ENCODE peak calls at places on chromosomes 1 and 21, in nine cellular contexts. T is heart right ventricle; W is stimulated activated CD8-positive, alpha-beta memory T cell treated with anti-CD3 and anti-CD28 coated beads, Interleukin-2, amount 100 ng/mL, for 48 hours; O is progenitor cell of endocrine pancreas; N is prostate gland; C is activated CD4-positive, CD25-positive, alpha-beta regulatory T cell treated with anti-CD3 and anti-CD28 coated beads, Interleukin-2, amount 50 U/mL, for 72 hours; I is NCI-H460; E is ureter; Q is stimulated activated CD4-positive, alpha-beta T cell treated with anti-CD3 and anti-CD28 coated beads, Interleukin-15, amount 100 ng/mL, for 24 hours. L is an unnamed sample.

GRCh38 chr1:90501281-90501680 is 215.8 kb downstream of the BARHL2 start:
- DNase-seq in T (no peak), W (no peak), O (no peak), N (no peak), C (no peak), I (no peak), E (no peak), Q (no peak), L (no peak)

GRCh38 chr1:158943059-158943458 is 11.7 kb downstream of the PYHIN1 start:
- DNase-seq in T (no peak), W (no peak), O (no peak), N (no peak), C (no peak), I (no peak), E (no peak), Q (no peak), L (no peak)

GRCh38 chr21:45309069-45309521 is 21.4 kb upstream of the POFUT2 start:
- DNase-seq in T (peak; percentile 77), W (no peak), O (no peak), N (no peak), C (peak; percentile 53), I (peak; percentile 25), E (no peak), Q (peak; percentile 67), L (peak; percentile 95)

GRCh38 chr1:97820470-97821188 is 100.2 kb downstream of the DPYD start:
- DNase-seq in T (no peak), W (no peak), O (no peak), N (peak; percentile 12), C (no peak), I (peak; percentile 19), E (no peak), Q (no peak), L (no peak)

GRCh38 chr1:237736372-237737029 is 154.2 kb downstream of the ZP4 start:
- DNase-seq in T (no peak), W (no peak), O (no peak), N (no peak), C (no peak), I (peak; percentile 13), E (no peak), Q (no peak), L (no peak)

GRCh38 chr1:24003331-24003972 is 23.3 kb upstream of the SRSF10 start:
- DNase-seq in T (no peak), W (no peak), O (no peak), N (no peak), C (no peak), I (no peak), E (no peak), Q (no peak), L (no peak)

GRCh38 chr1:159068877-159069276 is 7.7 kb downstream of the AIM2 start:
- DNase-seq in T (no peak), W (no peak), O (no peak), N (no peak), C (no peak), I (no peak), E (no peak), Q (no peak), L (no peak)

GRCh38 chr1:211610779-211611556 is 32.0 kb upstream of the SLC30A1 start:
- DNase-seq in T (peak; percentile 62), W (no peak), O (no peak), N (no peak), C (no peak), I (no peak), E (peak; percentile 51), Q (no peak), L (no peak)

GRCh38 chr1:118494998-118495397 is 310.0 kb upstream of the SPAG17 start:
- DNase-seq in T (no peak), W (no peak), O (no peak), N (no peak), C (no peak), I (no peak), E (no peak), Q (no peak), L (no peak)

GRCh38 chr1:26404641-26405040 is 6.0 kb upstream of the LIN28A start:
- DNase-seq in T (no peak), W (no peak), O (no peak), N (no peak), C (no peak), I (no peak), E (no peak), Q (no peak), L (no peak)

GRCh38 chr1:88284066-88284465 is 400.0 kb upstream of the PKN2 start:
- DNase-seq in T (no peak), W (no peak), O (no peak), N (no peak), C (no peak), I (no peak), E (no peak), Q (no peak), L (no peak)

GRCh38 chr1:167601442-167602380 is 28.3 kb upstream of the RCSD1 start:
- DNase-seq in T (peak; percentile 33), W (no peak), O (no peak), N (no peak), C (no peak), I (no peak), E (peak; percentile 51), Q (peak; percentile 20), L (no peak)

GRCh38 chr21:16522512-16522911 is 792.7 kb downstream of the USP25 start:
- DNase-seq in T (no peak), W (no peak), O (no peak), N (no peak), C (no peak), I (no peak), E (no peak), Q (no peak), L (no peak)

GRCh38 chr1:172470149-172470548 is 26.3 kb upstream of the PIGC start:
- DNase-seq in T (no peak), W (no peak), O (no peak), N (no peak), C (no peak), I (no peak), E (no peak), Q (no peak), L (no peak)

GRCh38 chr1:246043556-246043955 is 463.5 kb downstream of the SMYD3 start:
- DNase-seq in T (no peak), W (no peak), O (no peak), N (no peak), C (no peak), I (no peak), E (no peak), Q (no peak), L (no peak)

GRCh38 chr1:93723101-93723500 is 41.5 kb upstream of the BCAR3 start:
- DNase-seq in T (peak; percentile 72), W (no peak), O (no peak), N (no peak), C (no peak), I (no peak), E (no peak), Q (no peak), L (no peak)

GRCh38 chr1:210586785-210587184 is 258.1 kb downstream of the HHAT start:
- DNase-seq in T (no peak), W (no peak), O (no peak), N (no peak), C (no peak), I (no peak), E (no peak), Q (no peak), L (no peak)

GRCh38 chr1:203858055-203858454 is 3.3 kb upstream of the SNRPE start:
- DNase-seq in T (no peak), W (no peak), O (no peak), N (no peak), C (no peak), I (no peak), E (no peak), Q (no peak), L (no peak)

GRCh38 chr1:2547210-2548067 is 8.7 kb upstream of the TNFRSF14 start:
- DNase-seq in T (peak; percentile 35), W (no peak), O (no peak), N (no peak), C (peak; percentile 68), I (no peak), E (no peak), Q (peak; percentile 74), L (no peak)

GRCh38 chr1:3871451-3871805 is 14.2 kb downstream of the DFFB start:
- DNase-seq in T (no peak), W (no peak), O (no peak), N (no peak), C (no peak), I (no peak), E (no peak), Q (no peak), L (no peak)

GRCh38 chr1:30807318-30808066 is 49.9 kb upstream of the LAPTM5 start:
- DNase-seq in T (peak; percentile 41), W (no peak), O (no peak), N (no peak), C (no peak), I (no peak), E (no peak), Q (no peak), L (no peak)

GRCh38 chr1:109495738-109496137 is 1.8 kb downstream of the CYB561D1 start:
- DNase-seq in T (no peak), W (no peak), O (no peak), N (no peak), C (no peak), I (no peak), E (no peak), Q (no peak), L (no peak)

GRCh38 chr1:230868736-230869385 is 540 bp upstream of the C1orf198 start:
- DNase-seq in T (peak; percentile 43), W (peak; percentile 18), O (peak; percentile 37), N (peak; percentile 44), C (no peak), I (peak; percentile 30), E (no peak), Q (no peak), L (no peak)

GRCh38 chr1:108082741-108083562 is 117.2 kb downstream of the SLC25A24 start:
- DNase-seq in T (no peak), W (no peak), O (no peak), N (no peak), C (no peak), I (no peak), E (no peak), Q (peak; percentile 13), L (no peak)

GRCh38 chr1:236916131-236916800 is 88.0 kb downstream of the MT1HL1 start:
- DNase-seq in T (no peak), W (no peak), O (no peak), N (no peak), C (no peak), I (no peak), E (no peak), Q (no peak), L (no peak)

GRCh38 chr1:117059334-117059677 is 820 bp upstream of the TTF2 start:
- DNase-seq in T (peak; percentile 14), W (peak; percentile 62), O (peak; percentile 25), N (peak; percentile 32), C (peak; percentile 69), I (no peak), E (peak; percentile 61), Q (peak; percentile 81), L (no peak)

GRCh38 chr1:93566227-93566626 is 115.4 kb downstream of the BCAR3 start:
- DNase-seq in T (peak; percentile 28), W (no peak), O (no peak), N (no peak), C (no peak), I (no peak), E (no peak), Q (no peak), L (no peak)

GRCh38 chr1:242467556-242468145 is 56.8 kb downstream of the PLD5 start:
- DNase-seq in T (peak; percentile 48), W (no peak), O (peak; percentile 24), N (no peak), C (no peak), I (peak; percentile 52), E (peak; percentile 45), Q (peak; percentile 27), L (peak; percentile 13)

GRCh38 chr21:25297117-25297516 is 310.2 kb downstream of the MRPL39 start:
- DNase-seq in T (no peak), W (no peak), O (no peak), N (no peak), C (no peak), I (no peak), E (no peak), Q (no peak), L (no peak)

GRCh38 chr1:109754738-109755137 is 9.0 kb downstream of the EPS8L3 start:
- DNase-seq in T (no peak), W (no peak), O (no peak), N (no peak), C (no peak), I (no peak), E (no peak), Q (no peak), L (no peak)

GRCh38 chr1:42439940-42440339 is 15.9 kb downstream of the ZMYND12 start:
- DNase-seq in T (no peak), W (no peak), O (no peak), N (no peak), C (no peak), I (no peak), E (no peak), Q (no peak), L (no peak)

L was measured in H1.